ENCODE peak calls at places on chromosomes 3 and 15, in six cellular contexts. A, U, H, F, C and I are unnamed samples.

GRCh38 chr15:40367673-40368611 is 9.9 kb downstream of the DISP2 start:
- DNase-seq in A (peak; percentile 82), U (peak; percentile 87), H (no peak), F (peak; percentile 97), C (peak; percentile 52), I (peak; percentile 90)

GRCh38 chr3:14464521-14464920 is 62.1 kb downstream of the SLC6A6 start:
- DNase-seq in A (no peak), U (no peak), H (no peak), F (no peak), C (no peak), I (no peak)

GRCh38 chr15:78620839-78621421 is at the start of gene CHRNA3:
- DNase-seq in A (no peak), U (no peak), H (no peak), F (peak; percentile 14), C (no peak), I (no peak)

GRCh38 chr15:82312611-82313349 is 36.5 kb downstream of the GOLGA6L10 start:
- DNase-seq in A (no peak), U (peak; percentile 37), H (no peak), F (no peak), C (no peak), I (peak; percentile 18)

GRCh38 chr3:114221165-114221880 is 16.1 kb downstream of the ZNF80 start:
- DNase-seq in A (peak; percentile 63), U (no peak), H (no peak), F (no peak), C (no peak), I (peak; percentile 93)

GRCh38 chr15:93974804-93975481 is 256.4 kb upstream of the MCTP2 start:
- DNase-seq in A (peak; percentile 74), U (peak; percentile 5), H (no peak), F (no peak), C (no peak), I (peak; percentile 30)

GRCh38 chr3:3560566-3561336 is 238.5 kb upstream of the LRRN1 start:
- DNase-seq in A (no peak), U (peak; percentile 1), H (peak; percentile 27), F (no peak), C (no peak), I (no peak)

GRCh38 chr3:112047264-112047663 is 12.7 kb downstream of the TMPRSS7 start:
- DNase-seq in A (no peak), U (no peak), H (no peak), F (no peak), C (no peak), I (no peak)

GRCh38 chr3:182179631-182180030 is 467.9 kb downstream of the SOX2 start:
- DNase-seq in A (no peak), U (no peak), H (no peak), F (peak; percentile 40), C (no peak), I (no peak)

GRCh38 chr3:188292827-188293226 is 138.9 kb downstream of the LPP start:
- DNase-seq in A (no peak), U (no peak), H (no peak), F (no peak), C (no peak), I (no peak)

GRCh38 chr3:141063831-141064230 is 12.7 kb downstream of the SPSB4 start:
- DNase-seq in A (no peak), U (no peak), H (no peak), F (no peak), C (no peak), I (no peak)

GRCh38 chr15:43519207-43519606 is 1.8 kb downstream of the MAP1A start:
- DNase-seq in A (no peak), U (no peak), H (no peak), F (no peak), C (no peak), I (no peak)

GRCh38 chr15:34663101-34663500 is 79.7 kb upstream of the GOLGA8B start:
- DNase-seq in A (no peak), U (no peak), H (no peak), F (no peak), C (no peak), I (no peak)

GRCh38 chr3:44105571-44105970 is 136.1 kb upstream of the TOPAZ1 start:
- DNase-seq in A (no peak), U (no peak), H (no peak), F (no peak), C (no peak), I (no peak)

GRCh38 chr3:152707314-152707713 is 127.6 kb upstream of the P2RY1 start:
- DNase-seq in A (no peak), U (no peak), H (no peak), F (no peak), C (no peak), I (no peak)

GRCh38 chr15:88378259-88378658 is 88.9 kb downstream of the MRPL46 start:
- DNase-seq in A (peak; percentile 47), U (peak; percentile 37), H (peak; percentile 4), F (no peak), C (no peak), I (no peak)

GRCh38 chr3:29486087-29486486 is 205.2 kb downstream of the RBMS3 start:
- DNase-seq in A (peak; percentile 92), U (peak; percentile 77), H (peak; percentile 13), F (no peak), C (no peak), I (peak; percentile 95)

GRCh38 chr15:52010633-52011595 is 8.1 kb upstream of the MAPK6 start:
- DNase-seq in A (peak; percentile 75), U (peak; percentile 97), H (no peak), F (no peak), C (no peak), I (peak; percentile 83)

GRCh38 chr3:11498646-11499045 is 145.1 kb downstream of the VGLL4 start:
- DNase-seq in A (peak; percentile 84), U (peak; percentile 78), H (no peak), F (peak; percentile 59), C (no peak), I (peak; percentile 87)

GRCh38 chr3:196754215-196754937 is 14.7 kb downstream of the PAK2 start:
- DNase-seq in A (peak; percentile 39), U (no peak), H (no peak), F (no peak), C (no peak), I (no peak)

GRCh38 chr3:125059488-125060245 is 3.9 kb upstream of the HEG1 start:
- DNase-seq in A (peak; percentile 33), U (peak; percentile 37), H (no peak), F (no peak), C (no peak), I (no peak)

GRCh38 chr3:194447161-194447560 is 39.6 kb downstream of the ATP13A3 start:
- DNase-seq in A (no peak), U (no peak), H (no peak), F (no peak), C (no peak), I (no peak)

GRCh38 chr15:45129651-45130129 is at the start of the genes DUOX1 and DUOXA1:
- DNase-seq in A (no peak), U (no peak), H (no peak), F (peak; percentile 77), C (no peak), I (no peak)

GRCh38 chr15:45128971-45129639 is 574 bp downstream of the DUOXA1 start:
- DNase-seq in A (no peak), U (no peak), H (no peak), F (no peak), C (no peak), I (no peak)

GRCh38 chr15:45132844-45133560 is 3.2 kb downstream of the DUOX1 start:
- DNase-seq in A (no peak), U (no peak), H (no peak), F (no peak), C (no peak), I (no peak)

GRCh38 chr15:45131510-45131909 is 1.7 kb downstream of the DUOX1 start:
- DNase-seq in A (no peak), U (no peak), H (no peak), F (peak; percentile 67), C (no peak), I (no peak)

GRCh38 chr15:45130291-45131000 is 652 bp downstream of the DUOX1 start:
- DNase-seq in A (no peak), U (no peak), H (no peak), F (no peak), C (no peak), I (no peak)
- H3K4me3 ChIP-seq in A (no peak overlapping the region), U (no peak overlapping the region), H (no peak overlapping the region), F (peak overlapping the region; percentile 58), C (no peak overlapping the region), I (no peak overlapping the region)

DNA sequence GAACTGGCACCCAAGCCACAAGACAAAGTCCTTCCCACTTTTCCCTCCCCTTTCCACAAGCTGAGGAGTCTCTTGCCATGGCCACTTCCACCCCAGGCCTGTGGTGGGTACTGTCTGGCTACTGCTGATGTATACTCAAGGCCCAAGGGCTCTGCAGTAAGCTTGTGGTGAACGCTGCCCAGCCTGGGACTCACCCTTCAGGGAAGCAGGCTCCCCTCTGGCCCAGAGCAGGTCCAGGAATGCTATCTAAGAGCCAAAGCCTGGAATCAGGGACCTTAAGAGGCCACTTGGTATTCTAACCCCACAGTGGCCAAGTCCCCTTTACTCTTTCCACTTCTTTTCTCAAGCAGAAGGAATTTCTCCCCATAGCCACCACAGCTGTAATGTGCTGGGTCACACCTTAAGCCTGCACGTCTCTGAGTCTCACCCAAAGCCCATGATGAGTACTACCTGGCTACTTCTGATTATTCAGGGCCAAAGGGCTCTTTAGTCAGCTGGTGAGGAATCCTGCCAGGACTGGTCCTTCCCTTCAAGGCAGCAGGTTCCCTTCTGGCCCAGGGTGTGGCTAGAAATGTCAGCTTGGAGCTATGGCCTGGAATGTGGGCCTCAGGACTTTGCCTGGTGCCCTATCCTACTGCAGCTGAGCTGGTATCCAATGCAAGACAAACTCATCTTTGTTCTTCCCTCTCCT is 4.0 kb downstream of the PATL2 start:
- DNase-seq in A (no peak), U (no peak), H (no peak), F (peak; percentile 83), C (no peak), I (no peak)
- TF ChIP-seq CTCF in A (no peak), U (no peak), H (no peak), F (no peak), C (no peak), I (no peak)

GRCh38 chr3:50609071-50609742 is 2.4 kb downstream of the CISH start:
- DNase-seq in A (no peak), U (no peak), H (no peak), F (no peak), C (no peak), I (no peak)
- H3K4me3 ChIP-seq in A (no peak overlapping the region), U (no peak overlapping the region), H (no peak overlapping the region), F (peak overlapping the region; percentile 70), C (no peak overlapping the region), I (no peak overlapping the region)

GRCh38 chr3:36312351-36312750 is 68.0 kb upstream of the STAC start:
- DNase-seq in A (no peak), U (no peak), H (no peak), F (no peak), C (no peak), I (peak; percentile 4)
- TF ChIP-seq CTCF in A (no peak), U (no peak), H (no peak), F (no peak), C (no peak), I (no peak)

GRCh38 chr15:66503780-66504562 is 684 bp downstream of the RPL4 start:
- DNase-seq in A (no peak), U (no peak), H (no peak), F (no peak), C (no peak), I (no peak)
- H3K4me3 ChIP-seq in A (peak overlapping the region; percentile 99), U (peak overlapping the region; percentile 59), H (peak overlapping the region; percentile 84), F (peak overlapping the region; percentile 79), C (peak overlapping the region; percentile 74), I (peak overlapping the region; percentile 88)

GRCh38 chr3:96700322-96701315 is 113.8 kb upstream of the EPHA6 start:
- DNase-seq in A (no peak), U (no peak), H (no peak), F (no peak), C (no peak), I (no peak)
- TF ChIP-seq CTCF in A (no peak), U (no peak), H (no peak), F (no peak), C (no peak), I (no peak)

GRCh38 chr3:127034195-127034989 is 51.5 kb downstream of the PLXNA1 start:
- DNase-seq in A (no peak), U (no peak), H (no peak), F (no peak), C (no peak), I (no peak)
- H3K4me3 ChIP-seq in A (no peak overlapping the region), U (no peak overlapping the region), H (no peak overlapping the region), F (no peak overlapping the region), C (no peak overlapping the region), I (no peak overlapping the region)